ENCODE peak calls at places on chromosomes 12 and 14, in five cellular contexts. T is activated T-helper 2 cell treated with anti-CD3 and anti-CD28 coated beads, Interferon-gamma antibody, Interleukin-2, Interleukin-4, amounts not matched to agents 10 μg/mL and 5 μg/mL and 100 μg/mL, durations not matched to agents 14 hours and 24 hours and 36 hours; I is lower leg skin; Y is HEK293T; A is T47D. H is an unnamed sample.

GRCh38 chr12:48197549-48197966 is 5.5 kb downstream of the OR10AD1 start:
- DNase-seq in T (no peak), I (peak), Y (peak), A (no peak), H (peak)

GRCh38 chr12:19970116-19970515 is 398.2 kb upstream of the PDE3A start:
- DNase-seq in T (no peak), I (no peak), Y (no peak), A (no peak), H (no peak)

GRCh38 chr14:59582161-59582560 is 5.5 kb upstream of the CCDC175 start:
- DNase-seq in T (no peak), I (no peak), Y (no peak), A (no peak), H (no peak)

GRCh38 chr12:6905414-6906040 is 905 bp downstream of the LRRC23 start:
- DNase-seq in T (no peak), I (no peak), Y (no peak), A (no peak), H (no peak)

GRCh38 chr14:37172024-37172869 is at the start of gene SLC25A21:
- DNase-seq in T (no peak), I (peak), Y (peak), A (peak), H (peak)

GRCh38 chr12:31117203-31118011 is 43.7 kb downstream of the DDX11 start:
- DNase-seq in T (peak), I (no peak), Y (peak), A (peak), H (peak)

GRCh38 chr14:101116065-101116464 is 212.5 kb upstream of the RTL1 start:
- DNase-seq in T (no peak), I (no peak), Y (no peak), A (no peak), H (no peak)

GRCh38 chr12:42504049-42504448 is 85.5 kb downstream of the PRICKLE1 start:
- DNase-seq in T (no peak), I (no peak), Y (peak), A (no peak), H (no peak)

GRCh38 chr14:86221755-86222154 is 691.8 kb downstream of the FLRT2 start:
- DNase-seq in T (no peak), I (no peak), Y (no peak), A (no peak), H (no peak)

GRCh38 chr12:55845785-55846496 is 3.2 kb upstream of the MMP19 start:
- DNase-seq in T (no peak), I (no peak), Y (no peak), A (no peak), H (no peak)

GRCh38 chr12:92002195-92002649 is 143.4 kb downstream of the BTG1 start:
- DNase-seq in T (no peak), I (no peak), Y (no peak), A (no peak), H (no peak)

GRCh38 chr12:32698285-32698684 is 19.2 kb downstream of the DNM1L start:
- DNase-seq in T (no peak), I (no peak), Y (no peak), A (no peak), H (no peak)

GRCh38 chr14:98864211-98864610 is 407.8 kb downstream of the BCL11B start:
- DNase-seq in T (no peak), I (no peak), Y (no peak), A (no peak), H (no peak)

GRCh38 chr12:105977256-105978051 is 161.3 kb downstream of the NUAK1 start:
- DNase-seq in T (no peak), I (no peak), Y (no peak), A (no peak), H (no peak)

GRCh38 chr12:103771466-103771865 is 69.6 kb downstream of the NT5DC3 start:
- DNase-seq in T (no peak), I (no peak), Y (peak), A (no peak), H (no peak)

GRCh38 chr12:104702565-104703139 is 245.9 kb downstream of the CHST11 start:
- DNase-seq in T (no peak), I (peak), Y (no peak), A (no peak), H (peak)

GRCh38 chr12:107560194-107560905 is 125.2 kb upstream of the PWP1 start:
- DNase-seq in T (no peak), I (no peak), Y (no peak), A (no peak), H (no peak)

GRCh38 chr14:21802441-21802840 is 128.8 kb upstream of the OR4E1 start:
- DNase-seq in T (no peak), I (no peak), Y (no peak), A (no peak), H (no peak)

GRCh38 chr14:55814064-55814463 is 234.1 kb downstream of the KTN1 start:
- DNase-seq in T (no peak), I (no peak), Y (no peak), A (no peak), H (no peak)

GRCh38 chr14:30165255-30165654 is 237.6 kb upstream of the PRKD1 start:
- DNase-seq in T (no peak), I (no peak), Y (no peak), A (no peak), H (no peak)

GRCh38 chr14:61153436-61153835 is 127.7 kb downstream of the TMEM30B start:
- DNase-seq in T (no peak), I (no peak), Y (no peak), A (no peak), H (no peak)

GRCh38 chr12:52630609-52631200 is 12.3 kb upstream of the KRT73 start:
- DNase-seq in T (no peak), I (no peak), Y (no peak), A (no peak), H (no peak)

GRCh38 chr14:49863483-49864262 is 11.1 kb upstream of the NEMF start:
- DNase-seq in T (no peak), I (no peak), Y (no peak), A (no peak), H (no peak)

GRCh38 chr12:98594050-98594853 is 766 bp downstream of the SLC25A3 start:
- DNase-seq in T (no peak), I (peak), Y (no peak), A (no peak), H (peak)

GRCh38 chr12:64903738-64904137 is 79.3 kb downstream of the TBC1D30 start:
- DNase-seq in T (no peak), I (no peak), Y (no peak), A (no peak), H (no peak)

GRCh38 chr14:90924618-90925345 is 108.6 kb upstream of the TTC7B start:
- DNase-seq in T (no peak), I (no peak), Y (no peak), A (no peak), H (no peak)

GRCh38 chr14:64715146-64715627 is 11.0 kb downstream of the PLEKHG3 start:
- DNase-seq in T (no peak), I (no peak), Y (no peak), A (no peak), H (no peak)

GRCh38 chr14:100844846-100845245 is 18.9 kb downstream of the MEG3 start:
- DNase-seq in T (no peak), I (no peak), Y (no peak), A (no peak), H (no peak)

GRCh38 chr14:70635971-70636595 is 5.6 kb upstream of the TTC9 start:
- DNase-seq in T (no peak), I (no peak), Y (no peak), A (no peak), H (no peak)

GRCh38 chr12:26153421-26154154 is 28.8 kb upstream of the BHLHE41 start:
- DNase-seq in T (no peak), I (no peak), Y (no peak), A (no peak), H (no peak)

GRCh38 chr14:76834296-76834695 is 8.1 kb downstream of the LRRC74A start:
- DNase-seq in T (no peak), I (no peak), Y (no peak), A (no peak), H (no peak)

GRCh38 chr12:12349711-12350665 is at the start of gene MANSC1:
- DNase-seq in T (peak), I (peak), Y (peak), A (no peak), H (peak)

GRCh38 chr14:103552011-103552797 is 10.3 kb downstream of the BAG5 start:
- DNase-seq in T (no peak), I (peak), Y (no peak), A (peak), H (no peak)

GRCh38 chr14:55926007-55926406 is 192.2 kb upstream of the PELI2 start:
- DNase-seq in T (no peak), I (no peak), Y (no peak), A (no peak), H (no peak)

GRCh38 chr14:75042040-75042439 is 9.2 kb downstream of the MLH3 start:
- DNase-seq in T (no peak), I (no peak), Y (no peak), A (no peak), H (no peak)

GRCh38 chr12:122203301-122203967 is at the start of gene B3GNT4:
- DNase-seq in T (peak), I (peak), Y (peak), A (peak), H (no peak)

GRCh38 chr14:52402812-52403526 is 88.9 kb downstream of the PTGER2 start:
- DNase-seq in T (no peak), I (no peak), Y (no peak), A (no peak), H (no peak)

GRCh38 chr14:61280092-61280525 is 1.0 kb downstream of the TMEM30B start:
- DNase-seq in T (no peak), I (no peak), Y (no peak), A (no peak), H (no peak)

H was measured in tibial nerve.